ENCODE peak calls at places on chromosome 18, in nine cellular contexts. Y, U, M, T, J, Z, F, P and S are unnamed samples.
A peak's percentile ranks its signal among the peaks of the same experiment; 100 is the strongest.

GRCh38 chr18:27017901-27018500 is 152.5 kb upstream of the AQP4 start:
- DNase-seq in M (peak; percentile 2), T (peak; percentile 25), Y (peak; percentile 49), U (no peak), P (peak; percentile 26), J (no peak), F (no peak), Z (no peak), S (peak; percentile 43)

GRCh38 chr18:51211552-51211951 is 14.1 kb upstream of the MEX3C start:
- DNase-seq in M (peak; percentile 41), J (peak; percentile 63), Y (no peak), T (no peak), P (no peak), U (peak; percentile 59), F (no peak), Z (peak; percentile 94), S (no peak)

GRCh38 chr18:30381826-30382225 is 660.7 kb downstream of the DSC3 start:
- DNase-seq in P (no peak), T (no peak), Y (no peak), F (no peak), J (no peak), U (no peak), M (no peak), Z (no peak), S (no peak)

GRCh38 chr18:32439802-32440201 is 30.9 kb downstream of the GAREM1 start:
- DNase-seq in M (no peak), J (no peak), U (no peak), P (no peak), T (peak; percentile 60), F (peak; percentile 33), Y (peak; percentile 61), Z (no peak), S (no peak)

GRCh38 chr18:62347091-62347506 is 22.0 kb downstream of the TNFRSF11A start:
- DNase-seq in U (no peak), Z (no peak), P (no peak), F (no peak), Y (peak; percentile 19), M (no peak), T (peak; percentile 69), J (no peak), S (no peak)

GRCh38 chr18:48733854-48734253 is 195.0 kb downstream of the CTIF start:
- DNase-seq in Z (no peak), Y (no peak), M (no peak), J (no peak), P (no peak), U (no peak), T (no peak), F (no peak), S (no peak)

GRCh38 chr18:55269632-55270031 is 310.4 kb upstream of the CCDC68 start:
- DNase-seq in U (no peak), Z (no peak), T (no peak), F (no peak), P (no peak), Y (no peak), J (no peak), M (no peak), S (no peak)

GRCh38 chr18:61542596-61542995 is 209.4 kb downstream of the CDH20 start:
- DNase-seq in U (no peak), T (no peak), Y (no peak), F (no peak), P (no peak), J (no peak), M (no peak), Z (no peak), S (no peak)

GRCh38 chr18:49861659-49862058 is 48.3 kb upstream of the ACAA2 start:
- DNase-seq in F (no peak), J (no peak), T (peak; percentile 36), U (no peak), P (no peak), Y (peak; percentile 16), Z (no peak), M (no peak), S (no peak)

GRCh38 chr18:53509886-53510285 is 714.6 kb downstream of the MBD2 start:
- DNase-seq in U (no peak), J (no peak), F (no peak), P (no peak), Y (no peak), T (no peak), M (no peak), Z (no peak), S (no peak)

GRCh38 chr18:34595673-34596072 is 114.4 kb upstream of the DTNA start:
- DNase-seq in U (peak; percentile 41), J (no peak), T (peak; percentile 89), F (peak; percentile 52), M (no peak), P (peak; percentile 38), Y (peak; percentile 40), Z (peak; percentile 36), S (no peak)

GRCh38 chr18:73669299-73669698 is 478.3 kb downstream of the FBXO15 start:
- DNase-seq in U (peak; percentile 86), Z (peak; percentile 87), P (no peak), T (no peak), M (no peak), J (no peak), Y (peak; percentile 48), F (no peak), S (no peak)

GRCh38 chr18:10858477-10858876 is 290.9 kb downstream of the PIEZO2 start:
- DNase-seq in P (no peak), Z (no peak), F (no peak), T (no peak), U (no peak), Y (no peak), M (no peak), J (no peak), S (no peak)

GRCh38 chr18:67232406-67232805 is 284.1 kb downstream of the DSEL start:
- DNase-seq in T (peak; percentile 4), F (no peak), J (no peak), Y (no peak), P (no peak), M (no peak), Z (peak; percentile 84), U (peak; percentile 62), S (no peak)

GRCh38 chr18:49959176-49959575 is 145.8 kb upstream of the ACAA2 start:
- DNase-seq in F (no peak), P (no peak), Y (no peak), U (no peak), T (peak; percentile 72), J (peak; percentile 43), M (no peak), Z (no peak), S (no peak)

GRCh38 chr18:57276720-57277284 is 75.6 kb upstream of the ST8SIA3 start:
- DNase-seq in U (no peak), P (no peak), Z (no peak), M (no peak), F (no peak), J (no peak), Y (peak; percentile 55), T (no peak), S (no peak)
- H3K4me2 ChIP-seq in U (no peak overlapping the region), P (no peak overlapping the region), Z (no peak overlapping the region), M (no peak overlapping the region), F (no peak overlapping the region), J (no peak overlapping the region), Y (peak overlapping the region; percentile 63), T (no peak overlapping the region), S (no peak overlapping the region)

GRCh38 chr18:59918320-59918755 is 18.5 kb downstream of the PMAIP1 start:
- DNase-seq in T (peak; percentile 63), P (peak; percentile 26), Z (peak; percentile 92), F (peak; percentile 40), J (peak; percentile 80), M (peak; percentile 86), U (peak; percentile 61), Y (peak; percentile 27), S (peak; percentile 49)
- H3K4me2 ChIP-seq in T (no peak overlapping the region), P (no peak overlapping the region), Z (no peak overlapping the region), F (no peak overlapping the region), J (peak overlapping the region; percentile 52), M (peak overlapping the region; percentile 80), U (peak overlapping the region; percentile 55), Y (no peak overlapping the region), S (peak overlapping the region; percentile 49)

GRCh38 chr18:46152808-46153617 is 48.8 kb downstream of the HAUS1 start:
- DNase-seq in Z (no peak), M (peak; percentile 91), F (peak; percentile 58), P (no peak), U (no peak), J (no peak), T (peak; percentile 62), Y (peak; percentile 52), S (peak; percentile 46)
- H3K4me2 ChIP-seq in Z (peak overlapping the region; percentile 11), M (peak overlapping the region; percentile 74), F (no peak overlapping the region), P (no peak overlapping the region), U (peak overlapping the region; percentile 36), J (no peak overlapping the region), T (no peak overlapping the region), Y (peak overlapping the region; percentile 66), S (peak overlapping the region; percentile 72)

DNA sequence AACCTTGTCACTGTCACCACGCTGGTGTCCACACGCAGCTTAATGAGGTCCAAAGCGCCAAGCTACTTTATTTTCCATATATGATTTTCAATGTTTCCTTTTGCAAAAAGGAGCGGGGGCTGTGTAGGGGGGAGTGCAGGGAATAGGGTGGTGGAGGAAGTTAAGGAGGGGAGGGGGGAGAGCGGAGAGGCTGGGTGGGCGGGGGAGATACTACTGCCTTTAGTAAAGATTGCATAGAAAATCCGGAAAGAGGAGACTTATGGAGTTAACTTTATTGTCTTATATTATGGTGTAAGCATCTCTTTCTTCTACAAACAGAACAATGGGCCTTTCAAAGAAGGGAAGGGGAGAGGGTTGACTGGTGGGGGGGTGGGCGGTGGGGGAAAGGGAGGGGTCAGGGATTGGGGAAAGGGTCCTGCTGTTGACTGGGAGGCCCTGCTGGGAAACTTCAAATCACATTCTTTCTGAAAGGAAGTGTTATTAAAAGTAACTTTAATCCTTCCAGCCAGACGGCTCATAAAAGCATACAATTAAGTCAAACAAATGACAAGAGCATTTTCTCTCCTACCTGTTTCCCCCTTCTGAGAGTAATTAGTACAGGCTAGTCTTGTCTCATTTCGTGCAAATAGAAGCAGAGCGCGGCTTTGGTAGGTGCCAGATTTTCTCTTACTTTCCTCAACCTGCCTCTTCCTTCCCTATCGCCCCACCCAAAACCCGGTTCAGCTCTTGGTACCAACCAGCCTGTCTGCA is 2112.8 kb upstream of the PIK3C3 start:
- DNase-seq in J (no peak), T (peak; percentile 11), P (no peak), Y (peak; percentile 50), Z (no peak), U (no peak), M (no peak), F (no peak), S (peak; percentile 39)
- H3K4me2 ChIP-seq in J (no peak overlapping the region), T (peak overlapping the region; percentile 64), P (peak overlapping the region; percentile 92), Y (peak overlapping the region; percentile 90), Z (peak overlapping the region; percentile 81), U (peak overlapping the region; percentile 79), M (peak overlapping the region; percentile 87), F (peak overlapping the region; percentile 94), S (peak overlapping the region; percentile 66)

GRCh38 chr18:46793565-46793964 is 36.7 kb upstream of the ST8SIA5 start:
- DNase-seq in F (peak; percentile 45), Y (no peak), J (no peak), U (no peak), M (no peak), P (no peak), Z (no peak), T (peak; percentile 82), S (no peak)
- H3K4me2 ChIP-seq in F (no peak overlapping the region), Y (no peak overlapping the region), J (no peak overlapping the region), U (no peak overlapping the region), M (no peak overlapping the region), P (no peak overlapping the region), Z (no peak overlapping the region), T (no peak overlapping the region), S (no peak overlapping the region)

GRCh38 chr18:9437672-9438071 is 37.6 kb upstream of the RALBP1 start:
- DNase-seq in Y (no peak), F (no peak), U (no peak), P (no peak), J (no peak), Z (no peak), M (no peak), T (no peak), S (no peak)
- H3K4me2 ChIP-seq in Y (no peak overlapping the region), F (no peak overlapping the region), U (no peak overlapping the region), P (no peak overlapping the region), J (no peak overlapping the region), Z (no peak overlapping the region), M (no peak overlapping the region), T (no peak overlapping the region), S (no peak overlapping the region)